ENCODE peak calls at places on chromosomes 6 and 20, in seven cellular contexts. One of them, this sample, is unnamed. For H3K4me1, H3K36me3 and H3K9me3, the result is how much of the 10 kb centered on the place peaks cover.

GRCh38 chr6:163132050-163132750 is 282.3 kb upstream of the QKI start:
- DNase-seq in cardiac muscle cell: peak
- DNase-seq in stomach: no peak
- DNase-seq in Peyer's patch: no peak
- DNase-seq in psoas muscle: no peak
- DNase-seq in body of pancreas: no peak
- DNase-seq in endothelial cell of umbilical vein: no peak
- DNase-seq in this sample: no peak

GRCh38 chr20:47503685-47504084 is 2.0 kb downstream of the NCOA3 start:
- DNase-seq in psoas muscle: no peak
- DNase-seq in Peyer's patch: no peak
- DNase-seq in cardiac muscle cell: no peak
- DNase-seq in endothelial cell of umbilical vein: peak
- DNase-seq in body of pancreas: no peak
- DNase-seq in stomach: no peak
- DNase-seq in this sample: no peak

GRCh38 chr6:5094327-5094726 is 9.2 kb downstream of the PPP1R3G start:
- DNase-seq in psoas muscle: no peak
- DNase-seq in Peyer's patch: no peak
- DNase-seq in cardiac muscle cell: no peak
- DNase-seq in body of pancreas: peak
- DNase-seq in endothelial cell of umbilical vein: no peak
- DNase-seq in stomach: no peak
- DNase-seq in this sample: no peak

GRCh38 chr20:3162080-3162611 is 2.5 kb upstream of the FASTKD5 start:
- DNase-seq in stomach: peak
- DNase-seq in Peyer's patch: no peak
- DNase-seq in cardiac muscle cell: no peak
- DNase-seq in psoas muscle: no peak
- DNase-seq in body of pancreas: peak
- DNase-seq in endothelial cell of umbilical vein: no peak
- DNase-seq in this sample: no peak

GRCh38 chr20:22924949-22925612 is 110.0 kb upstream of the SSTR4 start:
- DNase-seq in stomach: no peak
- DNase-seq in Peyer's patch: no peak
- DNase-seq in body of pancreas: no peak
- DNase-seq in psoas muscle: no peak
- DNase-seq in endothelial cell of umbilical vein: no peak
- DNase-seq in cardiac muscle cell: no peak
- DNase-seq in this sample: no peak

GRCh38 chr6:23656257-23656731 is 469.7 kb upstream of the NRSN1 start:
- DNase-seq in body of pancreas: no peak
- DNase-seq in psoas muscle: no peak
- DNase-seq in Peyer's patch: no peak
- DNase-seq in endothelial cell of umbilical vein: no peak
- DNase-seq in cardiac muscle cell: peak
- DNase-seq in stomach: no peak
- DNase-seq in this sample: no peak

GRCh38 chr6:150766201-150766997 is 99.1 kb upstream of the MTHFD1L start:
- DNase-seq in psoas muscle: peak
- DNase-seq in cardiac muscle cell: no peak
- DNase-seq in stomach: no peak
- DNase-seq in endothelial cell of umbilical vein: peak
- DNase-seq in body of pancreas: no peak
- DNase-seq in Peyer's patch: no peak
- DNase-seq in this sample: no peak

GRCh38 chr6:93419304-93420162 is at the start of gene EPHA7:
- DNase-seq in psoas muscle: peak
- DNase-seq in body of pancreas: peak
- DNase-seq in stomach: peak
- DNase-seq in cardiac muscle cell: peak
- DNase-seq in Peyer's patch: peak
- DNase-seq in endothelial cell of umbilical vein: peak
- DNase-seq in this sample: peak

GRCh38 chr20:6583134-6583738 is 184.2 kb upstream of the BMP2 start:
- DNase-seq in stomach: peak
- DNase-seq in Peyer's patch: peak
- DNase-seq in psoas muscle: peak
- DNase-seq in cardiac muscle cell: peak
- DNase-seq in endothelial cell of umbilical vein: peak
- DNase-seq in body of pancreas: peak
- DNase-seq in this sample: peak

GRCh38 chr6:87731818-87732661 is 30.0 kb upstream of the AKIRIN2 start:
- DNase-seq in cardiac muscle cell: no peak
- DNase-seq in body of pancreas: peak
- DNase-seq in stomach: peak
- DNase-seq in Peyer's patch: peak
- DNase-seq in endothelial cell of umbilical vein: peak
- DNase-seq in psoas muscle: peak
- DNase-seq in this sample: peak

GRCh38 chr20:51800132-51800721 is 2.1 kb downstream of the SALL4 start:
- DNase-seq in stomach: peak
- DNase-seq in Peyer's patch: peak
- DNase-seq in endothelial cell of umbilical vein: peak
- DNase-seq in psoas muscle: peak
- DNase-seq in cardiac muscle cell: peak
- DNase-seq in body of pancreas: peak
- DNase-seq in this sample: peak

GRCh38 chr20:17747431-17747846 is 47.7 kb downstream of the BANF2 start:
- DNase-seq in endothelial cell of umbilical vein: peak
- DNase-seq in cardiac muscle cell: no peak
- DNase-seq in Peyer's patch: no peak
- DNase-seq in stomach: peak
- DNase-seq in psoas muscle: peak
- DNase-seq in body of pancreas: peak
- DNase-seq in this sample: no peak

GRCh38 chr6:31752739-31753319 is 9.6 kb upstream of the SAPCD1 start:
- DNase-seq in body of pancreas: no peak
- DNase-seq in endothelial cell of umbilical vein: no peak
- DNase-seq in Peyer's patch: no peak
- DNase-seq in psoas muscle: no peak
- DNase-seq in cardiac muscle cell: no peak
- DNase-seq in stomach: no peak
- DNase-seq in this sample: no peak

GRCh38 chr20:50642288-50642803 is 49.0 kb downstream of the RIPOR3 start:
- DNase-seq in endothelial cell of umbilical vein: no peak
- DNase-seq in cardiac muscle cell: no peak
- DNase-seq in Peyer's patch: no peak
- DNase-seq in stomach: no peak
- DNase-seq in body of pancreas: no peak
- DNase-seq in psoas muscle: no peak
- DNase-seq in this sample: no peak

GRCh38 chr6:78400076-78400475 is 467.3 kb upstream of the IRAK1BP1 start:
- DNase-seq in Peyer's patch: no peak
- DNase-seq in body of pancreas: no peak
- DNase-seq in endothelial cell of umbilical vein: no peak
- DNase-seq in cardiac muscle cell: no peak
- DNase-seq in stomach: no peak
- DNase-seq in psoas muscle: no peak
- DNase-seq in this sample: no peak

GRCh38 chr6:169853196-169854082 is 102.0 kb downstream of the ERMARD start:
- DNase-seq in Peyer's patch: no peak
- DNase-seq in endothelial cell of umbilical vein: no peak
- DNase-seq in body of pancreas: no peak
- DNase-seq in psoas muscle: no peak
- DNase-seq in stomach: peak
- DNase-seq in cardiac muscle cell: no peak
- DNase-seq in this sample: no peak

GRCh38 chr20:59005523-59006166 is 1.4 kb downstream of the CTSZ start:
- DNase-seq in cardiac muscle cell: no peak
- DNase-seq in body of pancreas: no peak
- DNase-seq in Peyer's patch: no peak
- DNase-seq in psoas muscle: no peak
- DNase-seq in stomach: no peak
- DNase-seq in endothelial cell of umbilical vein: no peak
- DNase-seq in this sample: no peak

GRCh38 chr6:156163311-156163710 is 613.9 kb upstream of the ARID1B start:
- DNase-seq in psoas muscle: no peak
- DNase-seq in body of pancreas: no peak
- DNase-seq in endothelial cell of umbilical vein: no peak
- DNase-seq in Peyer's patch: no peak
- DNase-seq in stomach: no peak
- DNase-seq in cardiac muscle cell: no peak
- DNase-seq in this sample: no peak

GRCh38 chr6:74579794-74580193 is 626.1 kb downstream of the COL12A1 start:
- DNase-seq in body of pancreas: no peak
- DNase-seq in endothelial cell of umbilical vein: no peak
- DNase-seq in psoas muscle: no peak
- DNase-seq in Peyer's patch: no peak
- DNase-seq in stomach: no peak
- DNase-seq in cardiac muscle cell: no peak
- DNase-seq in this sample: no peak

GRCh38 chr6:146785001-146785585 is 186.3 kb downstream of the ADGB start:
- DNase-seq in body of pancreas: peak
- DNase-seq in stomach: no peak
- DNase-seq in psoas muscle: no peak
- DNase-seq in endothelial cell of umbilical vein: peak
- DNase-seq in cardiac muscle cell: peak
- DNase-seq in Peyer's patch: no peak
- DNase-seq in this sample: peak

GRCh38 chr20:45176526-45176925 is 1.8 kb downstream of the PI3 start:
- DNase-seq in endothelial cell of umbilical vein: no peak
- DNase-seq in cardiac muscle cell: no peak
- DNase-seq in psoas muscle: no peak
- DNase-seq in stomach: no peak
- DNase-seq in Peyer's patch: no peak
- DNase-seq in body of pancreas: no peak
- DNase-seq in this sample: no peak

GRCh38 chr6:156110249-156110648 is 654.6 kb upstream of the NOX3 start:
- DNase-seq in Peyer's patch: no peak
- DNase-seq in psoas muscle: no peak
- DNase-seq in stomach: no peak
- DNase-seq in endothelial cell of umbilical vein: no peak
- DNase-seq in cardiac muscle cell: no peak
- DNase-seq in body of pancreas: no peak
- DNase-seq in this sample: no peak

GRCh38 chr6:169407338-169407737 is 153.7 kb upstream of the THBS2 start:
- DNase-seq in endothelial cell of umbilical vein: no peak
- DNase-seq in cardiac muscle cell: no peak
- DNase-seq in body of pancreas: no peak
- DNase-seq in Peyer's patch: no peak
- DNase-seq in psoas muscle: no peak
- DNase-seq in stomach: no peak
- DNase-seq in this sample: no peak

GRCh38 chr6:46453221-46453620 is 38.0 kb downstream of the RCAN2 start:
- DNase-seq in stomach: no peak
- DNase-seq in cardiac muscle cell: no peak
- DNase-seq in psoas muscle: no peak
- DNase-seq in endothelial cell of umbilical vein: no peak
- DNase-seq in Peyer's patch: no peak
- DNase-seq in body of pancreas: no peak
- DNase-seq in this sample: no peak

GRCh38 chr6:125714431-125715090 is 34.9 kb upstream of the HEY2 start:
- DNase-seq in body of pancreas: no peak
- DNase-seq in endothelial cell of umbilical vein: no peak
- DNase-seq in Peyer's patch: no peak
- DNase-seq in stomach: no peak
- DNase-seq in psoas muscle: no peak
- DNase-seq in cardiac muscle cell: no peak
- DNase-seq in this sample: no peak
- H3K4me1 ChIP-seq in body of pancreas: under half
- H3K4me1 ChIP-seq in endothelial cell of umbilical vein: under half
- H3K4me1 ChIP-seq in Peyer's patch: under half
- H3K4me1 ChIP-seq in stomach: under half
- H3K4me1 ChIP-seq in psoas muscle: under half
- H3K4me1 ChIP-seq in cardiac muscle cell: under half
- H3K4me1 ChIP-seq in this sample: under half

GRCh38 chr20:34083137-34083536 is 28.9 kb downstream of the EIF2S2 start:
- DNase-seq in Peyer's patch: peak
- DNase-seq in stomach: peak
- DNase-seq in endothelial cell of umbilical vein: peak
- DNase-seq in cardiac muscle cell: peak
- DNase-seq in body of pancreas: peak
- DNase-seq in psoas muscle: peak
- DNase-seq in this sample: peak

GRCh38 chr20:34078540-34078939 is 33.5 kb downstream of the EIF2S2 start:
- DNase-seq in endothelial cell of umbilical vein: no peak
- DNase-seq in body of pancreas: no peak
- DNase-seq in psoas muscle: no peak
- DNase-seq in Peyer's patch: no peak
- DNase-seq in stomach: no peak
- DNase-seq in cardiac muscle cell: no peak
- DNase-seq in this sample: no peak

GRCh38 chr20:34076952-34077351 is 35.1 kb downstream of the EIF2S2 start:
- DNase-seq in cardiac muscle cell: no peak
- DNase-seq in body of pancreas: no peak
- DNase-seq in Peyer's patch: no peak
- DNase-seq in stomach: no peak
- DNase-seq in endothelial cell of umbilical vein: no peak
- DNase-seq in psoas muscle: no peak
- DNase-seq in this sample: no peak

GRCh38 chr20:34082232-34082887 is 29.7 kb downstream of the EIF2S2 start:
- DNase-seq in stomach: no peak
- DNase-seq in endothelial cell of umbilical vein: no peak
- DNase-seq in psoas muscle: no peak
- DNase-seq in cardiac muscle cell: no peak
- DNase-seq in Peyer's patch: no peak
- DNase-seq in body of pancreas: no peak
- DNase-seq in this sample: no peak

GRCh38 chr20:34079818-34080217 is 32.2 kb downstream of the EIF2S2 start:
- DNase-seq in endothelial cell of umbilical vein: no peak
- DNase-seq in body of pancreas: no peak
- DNase-seq in cardiac muscle cell: no peak
- DNase-seq in stomach: no peak
- DNase-seq in Peyer's patch: no peak
- DNase-seq in psoas muscle: no peak
- DNase-seq in this sample: no peak
- H3K36me3 ChIP-seq in endothelial cell of umbilical vein: under half
- H3K36me3 ChIP-seq in body of pancreas: under half
- H3K36me3 ChIP-seq in cardiac muscle cell: under half
- H3K36me3 ChIP-seq in stomach: half or more
- H3K36me3 ChIP-seq in Peyer's patch: under half
- H3K36me3 ChIP-seq in psoas muscle: half or more
- H3K36me3 ChIP-seq in this sample: under half

DNA sequence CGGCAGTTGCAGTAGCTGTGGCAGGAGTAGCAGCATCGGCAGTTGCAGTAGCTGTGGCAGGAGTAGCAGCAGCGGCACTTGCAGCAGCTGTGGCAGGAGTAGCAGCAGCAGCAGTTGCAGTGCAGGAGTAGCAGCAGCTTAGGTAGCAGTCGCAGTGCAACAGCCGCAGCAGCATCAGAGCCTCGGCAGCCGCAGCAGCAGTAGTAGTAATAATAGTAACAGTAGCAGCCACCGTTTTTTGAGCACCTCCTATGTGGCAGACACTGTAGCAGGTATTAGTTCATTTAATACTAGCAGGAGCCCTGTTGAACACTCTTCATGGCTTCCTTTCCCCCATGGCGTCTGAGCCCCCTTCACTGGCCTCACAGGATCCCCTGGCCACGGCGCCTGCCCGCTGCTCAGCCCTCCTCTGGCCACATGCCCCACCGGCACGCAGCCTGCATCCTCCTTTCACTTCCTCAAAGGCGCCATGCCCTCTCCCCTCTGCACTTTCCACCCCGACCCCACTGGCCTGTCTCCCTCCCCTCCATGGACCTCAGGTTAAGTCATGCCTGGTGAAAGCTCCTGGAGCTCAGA is 19.1 kb upstream of the IRF4 start:
- DNase-seq in endothelial cell of umbilical vein: no peak
- DNase-seq in body of pancreas: no peak
- DNase-seq in psoas muscle: no peak
- DNase-seq in cardiac muscle cell: no peak
- DNase-seq in Peyer's patch: no peak
- DNase-seq in stomach: no peak
- DNase-seq in this sample: no peak
- H3K9me3 ChIP-seq in endothelial cell of umbilical vein: under half
- H3K9me3 ChIP-seq in body of pancreas: under half
- H3K9me3 ChIP-seq in psoas muscle: under half
- H3K9me3 ChIP-seq in cardiac muscle cell: under half
- H3K9me3 ChIP-seq in Peyer's patch: under half
- H3K9me3 ChIP-seq in stomach: under half
- H3K9me3 ChIP-seq in this sample: under half

GRCh38 chr6:3742076-3742425 is 9.5 kb downstream of the PXDC1 start:
- DNase-seq in Peyer's patch: no peak
- DNase-seq in endothelial cell of umbilical vein: no peak
- DNase-seq in psoas muscle: no peak
- DNase-seq in cardiac muscle cell: no peak
- DNase-seq in stomach: no peak
- DNase-seq in body of pancreas: no peak
- DNase-seq in this sample: no peak
- H3K4me1 ChIP-seq in Peyer's patch: under half
- H3K4me1 ChIP-seq in endothelial cell of umbilical vein: half or more
- H3K4me1 ChIP-seq in psoas muscle: half or more
- H3K4me1 ChIP-seq in cardiac muscle cell: under half
- H3K4me1 ChIP-seq in stomach: half or more
- H3K4me1 ChIP-seq in body of pancreas: under half
- H3K4me1 ChIP-seq in this sample: under half

This sample was measured in BE2C.